ENCODE peak calls at places on chromosomes 12 and 14, in nine cellular contexts. G is gastrocnemius medialis; N is neural crest cell; V is heart right ventricle; A is psoas muscle; F is endodermal cell; Y is astrocyte of the spinal cord; Z is CD4-positive, alpha-beta T cell; L is lung. M is an unnamed sample.

GRCh38 chr12:61487728-61488127 is 772.5 kb upstream of the USP15 start:
- DNase-seq in G (no peak), N (no peak), V (no peak), A (no peak), F (peak; percentile 44), Y (no peak), Z (no peak), L (no peak), M (no peak)

GRCh38 chr12:106429636-106430035 is 72.1 kb downstream of the POLR3B start:
- DNase-seq in G (no peak), N (no peak), V (no peak), A (no peak), F (no peak), Y (no peak), Z (no peak), L (no peak), M (no peak)

GRCh38 chr12:28497889-28498411 is 307.7 kb downstream of the CCDC91 start:
- DNase-seq in G (no peak), N (no peak), V (no peak), A (no peak), F (no peak), Y (peak; percentile 53), Z (no peak), L (no peak), M (no peak)

GRCh38 chr14:100688051-100688450 is 38.6 kb upstream of the DLK1 start:
- DNase-seq in G (no peak), N (no peak), V (no peak), A (no peak), F (no peak), Y (no peak), Z (no peak), L (no peak), M (no peak)

GRCh38 chr12:41636658-41637057 is 448.5 kb downstream of the PDZRN4 start:
- DNase-seq in G (no peak), N (no peak), V (no peak), A (no peak), F (no peak), Y (no peak), Z (no peak), L (no peak), M (no peak)

GRCh38 chr12:74747305-74747704 is 209.7 kb downstream of the ATXN7L3B start:
- DNase-seq in G (no peak), N (no peak), V (no peak), A (no peak), F (no peak), Y (peak; percentile 70), Z (no peak), L (no peak), M (no peak)

GRCh38 chr12:51773145-51773869 is 75.2 kb downstream of the FIGNL2 start:
- DNase-seq in G (no peak), N (no peak), V (no peak), A (no peak), F (no peak), Y (peak; percentile 52), Z (no peak), L (no peak), M (peak; percentile 57)

GRCh38 chr14:89588840-89589296 is 171.8 kb upstream of the FOXN3 start:
- DNase-seq in G (no peak), N (no peak), V (no peak), A (no peak), F (no peak), Y (no peak), Z (no peak), L (no peak), M (no peak)

GRCh38 chr12:128815779-128816642 is 7.7 kb downstream of the SLC15A4 start:
- DNase-seq in G (no peak), N (no peak), V (no peak), A (no peak), F (no peak), Y (no peak), Z (no peak), L (no peak), M (no peak)

GRCh38 chr14:56023681-56024080 is 94.5 kb upstream of the PELI2 start:
- DNase-seq in G (no peak), N (no peak), V (no peak), A (no peak), F (no peak), Y (no peak), Z (no peak), L (no peak), M (no peak)

GRCh38 chr12:121294151-121294889 is 2.2 kb downstream of the CAMKK2 start:
- DNase-seq in G (no peak), N (no peak), V (no peak), A (no peak), F (no peak), Y (no peak), Z (no peak), L (no peak), M (no peak)

GRCh38 chr14:103483600-103483999 is 39.0 kb downstream of the CKB start:
- DNase-seq in G (no peak), N (no peak), V (no peak), A (no peak), F (peak; percentile 13), Y (peak; percentile 86), Z (no peak), L (no peak), M (peak; percentile 70)

GRCh38 chr12:54411398-54412241 is 7.4 kb downstream of the ITGA5 start:
- DNase-seq in G (peak; percentile 73), N (no peak), V (no peak), A (peak; percentile 83), F (peak; percentile 73), Y (peak; percentile 86), Z (peak; percentile 68), L (peak; percentile 71), M (peak; percentile 87)

GRCh38 chr14:60945984-60946383 is 34.9 kb downstream of the TRMT5 start:
- DNase-seq in G (no peak), N (no peak), V (no peak), A (no peak), F (no peak), Y (peak; percentile 34), Z (no peak), L (no peak), M (no peak)

DNA sequence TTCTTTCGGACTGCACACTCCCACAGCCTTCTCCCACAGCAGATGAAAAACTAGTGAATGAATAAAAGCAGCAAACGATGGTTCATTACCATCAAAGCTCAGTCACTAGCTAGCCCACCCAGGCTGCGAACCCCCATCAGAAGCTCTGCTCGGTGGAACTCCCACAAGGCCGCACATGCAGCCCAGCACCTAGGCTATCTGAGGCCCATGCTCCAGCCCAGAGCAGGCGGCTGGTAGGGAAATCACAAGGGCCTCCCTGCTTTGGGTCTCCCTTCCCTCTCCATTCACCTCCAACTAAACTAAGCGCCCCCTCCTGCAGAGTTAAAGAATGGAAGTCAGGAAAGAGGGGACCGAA is 69.1 kb downstream of the ITPK1 start:
- DNase-seq in G (no peak), N (no peak), V (no peak), A (no peak), F (no peak), Y (no peak), Z (no peak), L (no peak), M (no peak)
- TF ChIP-seq CTCF in G (no peak), N (no peak), V (no peak), A (no peak), F (peak; percentile 19), Y (no peak), Z (no peak), L (no peak), M (no peak)

GRCh38 chr12:44972746-44973421 is 78.0 kb downstream of the DBX2 start:
- DNase-seq in G (no peak), N (peak; percentile 9), V (no peak), A (no peak), F (peak; percentile 85), Y (no peak), Z (no peak), L (no peak), M (no peak)
- TF ChIP-seq CTCF in G (no peak), N (peak; percentile 66), V (no peak), A (peak; percentile 20), F (peak; percentile 84), Y (peak; percentile 63), Z (peak; percentile 29), L (no peak), M (peak; percentile 29)

DNA sequence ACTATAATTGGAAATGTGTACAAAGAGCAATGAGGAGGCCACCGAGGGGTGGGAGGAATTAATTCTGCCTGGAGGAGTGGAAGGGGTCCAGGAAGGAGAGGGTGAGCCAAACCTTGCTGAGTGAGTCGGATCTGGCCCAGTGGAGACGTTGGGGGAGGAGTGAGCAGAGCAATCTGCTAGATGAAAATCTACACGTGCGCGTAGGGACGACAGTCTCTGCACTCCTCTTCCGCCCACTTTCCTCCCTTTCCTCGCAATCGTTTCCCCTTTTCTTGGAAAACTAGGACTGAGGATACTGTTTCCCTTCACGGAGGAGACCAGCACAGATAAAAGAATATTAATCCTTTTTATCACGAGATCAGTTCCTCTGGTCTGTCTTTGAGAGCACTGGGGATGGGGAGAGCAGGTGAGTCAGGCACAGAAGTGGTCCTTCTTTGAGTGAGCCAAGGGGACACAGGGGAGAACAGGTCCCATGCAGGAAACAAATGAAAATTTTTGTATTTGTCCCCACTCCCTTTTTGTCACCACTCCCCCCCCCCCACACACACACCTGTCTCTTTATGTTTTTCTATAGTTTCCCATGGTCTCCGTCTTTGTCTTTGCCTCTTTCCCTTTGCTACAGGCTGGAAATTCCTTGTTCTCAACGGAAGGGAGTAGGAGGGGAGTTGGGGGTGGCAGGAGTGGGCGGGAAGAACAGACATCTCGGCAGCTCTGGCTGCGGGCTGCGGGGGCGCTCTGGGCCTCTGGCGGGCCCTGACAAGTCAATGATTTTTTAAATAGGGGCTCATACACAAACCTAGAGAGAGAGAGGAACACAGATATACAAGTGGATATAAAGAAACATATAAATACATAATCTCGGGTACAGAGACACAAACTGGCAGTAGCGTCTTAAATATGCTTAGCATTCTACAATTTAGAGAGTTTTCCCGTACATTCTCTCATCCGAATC is 2.6 kb upstream of the NAB2 start:
- DNase-seq in G (peak; percentile 47), N (no peak), V (peak; percentile 80), A (peak; percentile 76), F (peak; percentile 92), Y (peak; percentile 81), Z (no peak), L (no peak), M (no peak)
- TF ChIP-seq CTCF in G (no peak), N (peak; percentile 45), V (peak; percentile 26), A (peak; percentile 16), F (peak; percentile 65), Y (peak; percentile 56), Z (peak; percentile 24), L (peak; percentile 17), M (peak; percentile 49)

GRCh38 chr14:72892879-72893635 is 844 bp downstream of the DPF3 start:
- DNase-seq in G (peak; percentile 35), N (peak; percentile 25), V (no peak), A (peak; percentile 67), F (peak; percentile 74), Y (peak; percentile 25), Z (peak; percentile 2), L (no peak), M (no peak)

GRCh38 chr14:72891666-72892102 is 2.2 kb downstream of the DPF3 start:
- DNase-seq in G (no peak), N (no peak), V (no peak), A (no peak), F (peak; percentile 61), Y (no peak), Z (no peak), L (no peak), M (no peak)

GRCh38 chr14:72894323-72894622 is 372 bp upstream of the DPF3 start:
- DNase-seq in G (no peak), N (no peak), V (no peak), A (no peak), F (no peak), Y (no peak), Z (no peak), L (no peak), M (no peak)

GRCh38 chr14:72893636-72894322 is at the start of gene DPF3:
- DNase-seq in G (peak; percentile 98), N (peak; percentile 92), V (peak; percentile 96), A (peak; percentile 98), F (peak; percentile 99), Y (peak; percentile 97), Z (peak; percentile 88), L (peak; percentile 95), M (peak; percentile 91)

GRCh38 chr14:72892103-72892878 is 1.6 kb downstream of the DPF3 start:
- DNase-seq in G (no peak), N (no peak), V (no peak), A (no peak), F (peak; percentile 70), Y (peak; percentile 55), Z (peak; percentile 6), L (no peak), M (no peak)
- TF ChIP-seq CTCF in G (no peak), N (no peak), V (no peak), A (no peak), F (peak; percentile 18), Y (no peak), Z (no peak), L (no peak), M (no peak)

M was measured in AG09319.